ENCODE peak calls at places on chromosomes 13 and 19, in five cellular contexts. M is A549, D is lower leg skin, I is H54, Z is uterus. H is an unnamed sample.

GRCh38 chr19:51365211-51366049 is 758 bp downstream of the ETFB start:
- DNase-seq in Z (peak; percentile 31), D (no peak), M (peak; percentile 63), I (no peak), H (peak; percentile 60)

GRCh38 chr19:16944626-16945363 is 56.0 kb downstream of the F2RL3 start:
- DNase-seq in D (no peak), I (no peak), M (no peak), Z (no peak), H (no peak)

GRCh38 chr13:95553614-95554385 is 1.3 kb downstream of the CLDN10 start:
- DNase-seq in D (no peak), M (no peak), Z (no peak), I (no peak), H (no peak)

GRCh38 chr13:74758188-74758587 is 624.0 kb upstream of the KLF12 start:
- DNase-seq in M (no peak), Z (no peak), I (no peak), D (no peak), H (no peak)

GRCh38 chr19:5104871-5105351 is 136.0 kb downstream of the KDM4B start:
- DNase-seq in Z (no peak), D (no peak), M (no peak), I (no peak), H (no peak)

GRCh38 chr13:33514362-33514761 is 228.8 kb upstream of the STARD13 start:
- DNase-seq in M (no peak), Z (no peak), I (no peak), D (no peak), H (no peak)

GRCh38 chr13:54647275-54647674 is 1618.7 kb downstream of the OLFM4 start:
- DNase-seq in Z (no peak), M (no peak), I (no peak), D (no peak), H (no peak)

GRCh38 chr19:31085125-31085524 is 264.1 kb downstream of the TSHZ3 start:
- DNase-seq in I (no peak), D (no peak), M (no peak), Z (no peak), H (no peak)

GRCh38 chr19:18224525-18225354 is 1.5 kb downstream of the PDE4C start:
- DNase-seq in D (peak; percentile 97), Z (peak; percentile 99), M (peak; percentile 99), I (peak; percentile 97), H (peak; percentile 90)

GRCh38 chr13:90968510-90968909 is 379.0 kb upstream of the MIR17HG start:
- DNase-seq in Z (no peak), M (peak; percentile 44), D (no peak), I (no peak), H (no peak)

GRCh38 chr13:21219044-21219381 is 42.6 kb downstream of the MRPL57 start:
- DNase-seq in Z (no peak), D (no peak), I (no peak), M (no peak), H (no peak)

GRCh38 chr13:31773538-31773937 is 34.2 kb downstream of the RXFP2 start:
- DNase-seq in I (no peak), Z (no peak), D (no peak), M (no peak), H (no peak)

GRCh38 chr13:51721485-51721884 is 82.5 kb downstream of the DHRS12 start:
- DNase-seq in I (no peak), D (no peak), Z (peak; percentile 47), M (no peak), H (no peak)

GRCh38 chr19:41439441-41440222 is at the start of gene DMAC2:
- DNase-seq in Z (peak; percentile 95), M (peak; percentile 100), D (peak; percentile 98), I (peak; percentile 99), H (peak; percentile 98)
- TF ChIP-seq POLR2A in Z (peak; percentile 63), M (peak; percentile 80), D (no peak), I (peak; percentile 52), H (peak; percentile 84)

DNA sequence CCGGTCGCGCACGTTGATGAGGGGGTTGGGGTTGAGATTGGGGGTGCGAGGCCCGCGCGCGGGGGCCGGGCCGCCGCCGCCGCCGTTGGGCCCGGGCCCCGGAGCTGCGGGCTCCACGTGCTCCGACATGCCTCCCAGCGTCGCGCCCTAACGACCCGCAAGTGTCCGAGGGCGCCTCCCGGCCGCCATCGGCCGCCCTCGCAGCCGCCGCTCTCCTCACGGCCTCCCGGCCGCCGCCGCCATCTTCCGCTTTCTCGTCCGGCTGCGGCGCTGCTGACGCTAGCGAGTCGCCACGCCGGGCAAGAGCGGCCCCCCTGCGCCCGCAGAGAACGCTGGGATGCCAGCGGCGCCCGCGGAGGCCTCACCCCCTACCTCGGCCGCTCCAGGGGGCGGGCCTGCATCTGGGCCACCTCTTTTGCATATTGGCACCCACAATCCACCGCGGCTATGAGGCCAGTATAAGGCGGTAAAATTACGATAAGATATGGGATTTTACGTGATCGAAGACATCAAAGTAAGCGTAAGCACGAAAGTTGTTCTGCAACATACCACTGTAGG is at the start of gene TMEM259:
- DNase-seq in M (peak; percentile 96), D (peak; percentile 96), I (peak; percentile 93), Z (peak; percentile 95), H (peak; percentile 98)
- TF ChIP-seq POLR2A in M (peak; percentile 54), D (peak; percentile 33), I (peak; percentile 79), Z (peak; percentile 64), H (peak; percentile 50)

DNA sequence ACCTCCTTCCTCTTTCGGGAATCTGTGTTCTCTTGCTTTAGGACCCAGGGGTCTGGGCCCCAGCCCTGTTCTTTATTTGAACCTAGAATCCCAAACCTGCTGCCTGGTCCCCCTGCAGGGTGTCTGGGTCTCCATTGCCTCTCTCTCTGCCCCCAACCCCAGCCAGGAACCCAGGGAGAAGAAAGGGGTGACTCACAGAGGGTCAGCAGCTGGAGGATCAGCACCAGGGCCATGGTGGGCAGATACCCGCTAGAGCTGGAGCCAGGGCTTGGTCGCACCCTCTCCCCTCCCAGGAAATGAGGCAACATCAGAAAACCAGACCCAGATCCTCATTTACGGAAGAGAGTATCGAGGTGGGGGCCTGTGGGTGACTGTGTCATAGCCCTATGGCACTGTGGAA is at the start of gene OSCAR:
- DNase-seq in Z (no peak), M (no peak), D (no peak), I (no peak), H (no peak)
- TF ChIP-seq POLR2A in Z (no peak), M (no peak), D (no peak), I (no peak), H (no peak)

DNA sequence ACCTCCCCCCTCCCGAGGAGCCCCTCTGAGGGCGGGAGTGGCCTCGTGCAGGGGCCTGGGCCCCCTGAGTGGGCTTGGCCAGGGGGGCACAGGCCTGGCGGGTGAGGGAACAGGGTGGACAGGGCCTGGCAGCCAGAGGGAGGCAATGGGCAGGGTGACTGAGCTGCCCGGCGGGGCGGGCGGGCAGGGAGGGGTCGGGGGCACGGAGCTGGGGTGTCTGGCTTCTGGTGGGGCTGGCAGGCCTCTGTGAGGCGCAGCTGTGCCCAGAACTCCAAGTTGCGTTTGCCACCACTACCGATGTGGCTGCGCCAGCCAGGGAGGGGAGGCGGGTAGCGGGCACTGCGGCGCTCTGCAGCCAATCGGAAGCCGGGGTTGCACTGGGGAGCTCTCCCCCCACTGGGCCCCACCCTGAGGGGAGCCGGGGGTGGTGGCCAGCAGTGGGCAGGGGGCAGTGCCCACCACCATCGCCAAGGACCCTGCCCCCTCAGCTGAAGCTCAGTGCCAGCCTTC is 7.2 kb downstream of the NFIX start:
- DNase-seq in I (no peak), Z (no peak), M (no peak), D (no peak), H (no peak)
- TF ChIP-seq POLR2A in I (no peak), Z (no peak), M (no peak), D (no peak), H (no peak)

GRCh38 chr19:45091031-45091918 is 1.7 kb upstream of the PPP1R37 start:
- DNase-seq in M (peak; percentile 100), Z (peak; percentile 100), I (peak; percentile 73), D (peak; percentile 97), H (peak; percentile 96)
- TF ChIP-seq POLR2A in M (no peak), Z (no peak), I (peak; percentile 22), D (no peak), H (peak; percentile 65)

H was measured in Peyer's patch.